ENCODE peak calls at places on chromosomes 6 and 20, in ten cellular contexts. E, A, M, V, B, Z, T, L, N and U are unnamed samples. For H3K36me3, the result is how much of the 10 kb centered on the place peaks cover.

GRCh38 chr6:45709834-45710233 is 305.8 kb downstream of the CLIC5 start:
- DNase-seq in E (no peak), A (no peak), M (no peak), V (no peak), B (no peak), Z (peak), T (no peak), L (no peak), N (no peak), U (no peak)

GRCh38 chr6:149405823-149406765 is 6.0 kb downstream of the SUMO4 start:
- DNase-seq in E (no peak), A (no peak), M (no peak), V (no peak), B (peak), Z (no peak), T (no peak), L (no peak), N (no peak), U (no peak)

GRCh38 chr6:107641500-107641931 is 151.6 kb downstream of the SOBP start:
- DNase-seq in E (no peak), A (peak), M (no peak), V (peak), B (no peak), Z (no peak), T (no peak), L (no peak), N (no peak), U (no peak)

GRCh38 chr6:106116125-106116524 is 30.0 kb downstream of the PRDM1 start:
- DNase-seq in E (no peak), A (no peak), M (no peak), V (peak), B (no peak), Z (no peak), T (no peak), L (no peak), N (peak), U (no peak)

GRCh38 chr6:47908271-47908670 is 126.4 kb downstream of the OPN5 start:
- DNase-seq in E (no peak), A (no peak), M (no peak), V (no peak), B (no peak), Z (no peak), T (no peak), L (no peak), N (no peak), U (no peak)

GRCh38 chr20:58892126-58892931 is 39.8 kb downstream of the GNAS start:
- DNase-seq in E (peak), A (peak), M (peak), V (peak), B (peak), Z (peak), T (peak), L (peak), N (peak), U (peak)

GRCh38 chr6:170178561-170179477 is 112.1 kb downstream of the DLL1 start:
- DNase-seq in E (peak), A (no peak), M (peak), V (peak), B (peak), Z (no peak), T (no peak), L (no peak), N (peak), U (no peak)

GRCh38 chr6:118012944-118013343 is 105.9 kb downstream of the SLC35F1 start:
- DNase-seq in E (no peak), A (no peak), M (no peak), V (no peak), B (no peak), Z (no peak), T (no peak), L (no peak), N (no peak), U (no peak)

GRCh38 chr20:25023316-25023715 is 30.8 kb upstream of the APMAP start:
- DNase-seq in E (peak), A (peak), M (peak), V (no peak), B (no peak), Z (no peak), T (no peak), L (no peak), N (no peak), U (no peak)

GRCh38 chr6:38514399-38514798 is 125.3 kb downstream of the BTBD9 start:
- DNase-seq in E (no peak), A (no peak), M (no peak), V (no peak), B (no peak), Z (no peak), T (no peak), L (no peak), N (no peak), U (no peak)
- H3K36me3 ChIP-seq in E (under half), A (under half), M (under half), V (under half), B (under half), Z (under half), T (under half), L (under half), N (under half), U (under half)

GRCh38 chr20:35015863-35016193 is 60.2 kb downstream of the MYH7B start:
- DNase-seq in E (no peak), A (no peak), M (no peak), V (no peak), B (no peak), Z (no peak), T (no peak), L (no peak), N (no peak), U (no peak)
- H3K36me3 ChIP-seq in E (under half), A (half or more), M (half or more), V (half or more), B (under half), Z (under half), T (under half), L (half or more), N (under half), U (half or more)

GRCh38 chr6:38686270-38687042 is 16.5 kb downstream of the GLO1 start:
- DNase-seq in E (no peak), A (no peak), M (no peak), V (no peak), B (no peak), Z (no peak), T (no peak), L (no peak), N (no peak), U (no peak)

GRCh38 chr6:38684904-38685303 is 18.0 kb downstream of the GLO1 start:
- DNase-seq in E (no peak), A (no peak), M (no peak), V (no peak), B (no peak), Z (no peak), T (no peak), L (no peak), N (no peak), U (no peak)

GRCh38 chr6:38681850-38682249 is 21.1 kb downstream of the GLO1 start:
- DNase-seq in E (no peak), A (no peak), M (no peak), V (no peak), B (no peak), Z (no peak), T (no peak), L (no peak), N (no peak), U (no peak)

GRCh38 chr6:38687043-38687353 is 15.9 kb downstream of the GLO1 start:
- DNase-seq in E (no peak), A (no peak), M (no peak), V (no peak), B (no peak), Z (no peak), T (no peak), L (no peak), N (no peak), U (no peak)

GRCh38 chr6:38684244-38684643 is 18.7 kb downstream of the GLO1 start:
- DNase-seq in E (no peak), A (no peak), M (no peak), V (no peak), B (no peak), Z (no peak), T (no peak), L (no peak), N (no peak), U (no peak)
- H3K36me3 ChIP-seq in E (under half), A (under half), M (half or more), V (under half), B (under half), Z (under half), T (under half), L (half or more), N (under half), U (half or more)

DNA sequence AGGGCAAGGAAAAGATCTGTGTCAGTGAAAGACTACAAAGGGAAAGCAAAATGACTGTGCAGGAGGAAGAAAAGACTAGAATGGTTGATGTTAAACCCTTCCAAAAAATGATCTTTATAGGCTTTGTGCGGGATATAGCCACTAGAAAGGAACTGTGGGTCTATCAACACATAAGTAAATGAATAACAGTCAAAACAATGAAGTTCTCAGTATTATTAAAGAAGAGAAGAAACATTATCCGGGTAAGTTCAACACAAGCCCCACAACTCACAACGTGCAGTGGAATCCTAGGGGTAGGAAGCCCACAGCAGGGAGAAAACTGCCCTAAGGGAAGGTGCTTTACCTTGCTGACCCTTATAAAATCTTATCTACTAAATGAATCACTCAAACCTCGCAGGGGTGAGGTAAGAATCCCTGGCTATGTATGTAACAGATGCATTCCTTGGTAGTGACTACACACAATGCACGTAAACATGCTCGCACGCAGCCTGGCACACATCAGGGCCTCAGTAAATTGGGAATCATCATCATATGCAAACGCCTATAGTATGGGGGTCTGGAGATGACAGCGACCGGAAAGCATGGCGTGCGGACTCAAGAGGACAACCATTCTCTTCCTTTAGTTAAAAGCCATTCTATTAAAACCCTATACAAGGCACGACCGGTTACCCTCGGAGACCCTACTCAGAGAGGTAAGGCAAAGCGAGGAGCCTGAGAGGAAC is 11.3 kb downstream of the TFAP2A start:
- DNase-seq in E (no peak), A (no peak), M (no peak), V (no peak), B (no peak), Z (no peak), T (no peak), L (peak), N (peak), U (no peak)
- H3K36me3 ChIP-seq in E (under half), A (under half), M (under half), V (under half), B (under half), Z (under half), T (under half), L (under half), N (under half), U (under half)

GRCh38 chr6:26105109-26105730 is 18.0 kb downstream of the HFE start:
- DNase-seq in E (no peak), A (no peak), M (no peak), V (no peak), B (no peak), Z (no peak), T (no peak), L (no peak), N (no peak), U (peak)
- H3K36me3 ChIP-seq in E (under half), A (under half), M (under half), V (under half), B (under half), Z (under half), T (under half), L (under half), N (under half), U (under half)

GRCh38 chr20:63214514-63214913 is 1.4 kb downstream of the YTHDF1 start:
- DNase-seq in E (no peak), A (no peak), M (no peak), V (no peak), B (no peak), Z (no peak), T (no peak), L (no peak), N (peak), U (no peak)
- H3K36me3 ChIP-seq in E (under half), A (under half), M (half or more), V (half or more), B (under half), Z (under half), T (half or more), L (half or more), N (under half), U (half or more)

GRCh38 chr6:104413767-104414166 is 446.0 kb downstream of the HACE1 start:
- DNase-seq in E (no peak), A (no peak), M (no peak), V (no peak), B (no peak), Z (no peak), T (no peak), L (peak), N (no peak), U (no peak)

GRCh38 chr6:104418839-104419238 is 440.9 kb downstream of the HACE1 start:
- DNase-seq in E (no peak), A (no peak), M (no peak), V (no peak), B (no peak), Z (no peak), T (no peak), L (no peak), N (no peak), U (no peak)

GRCh38 chr6:104414723-104415122 is 445.0 kb downstream of the HACE1 start:
- DNase-seq in E (no peak), A (no peak), M (no peak), V (no peak), B (no peak), Z (no peak), T (no peak), L (no peak), N (no peak), U (no peak)

GRCh38 chr6:104421650-104422049 is 438.1 kb downstream of the HACE1 start:
- DNase-seq in E (no peak), A (no peak), M (no peak), V (no peak), B (peak), Z (no peak), T (no peak), L (no peak), N (no peak), U (no peak)

DNA sequence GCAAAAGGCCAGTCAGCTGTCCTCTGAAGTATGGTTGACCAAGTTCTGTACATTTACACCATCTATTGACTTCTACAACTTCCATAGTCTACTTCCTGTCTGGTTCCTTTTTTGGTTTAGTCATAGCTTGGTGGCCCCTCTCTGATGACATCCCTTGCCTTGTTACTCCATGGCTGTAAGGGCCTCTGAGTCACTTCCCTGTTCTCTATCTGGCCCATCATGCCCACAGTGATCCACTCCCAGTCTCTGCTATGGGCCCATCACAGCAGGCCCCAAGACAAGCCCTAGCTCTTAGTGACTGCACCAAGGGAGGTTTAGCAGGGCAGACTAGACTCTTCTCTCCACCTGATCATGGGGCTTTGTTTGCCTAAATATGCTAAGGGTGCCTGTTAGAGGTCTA is 441.6 kb downstream of the HACE1 start:
- DNase-seq in E (no peak), A (no peak), M (no peak), V (no peak), B (no peak), Z (no peak), T (no peak), L (no peak), N (no peak), U (no peak)
- H3K36me3 ChIP-seq in E (under half), A (under half), M (under half), V (under half), B (under half), Z (under half), T (under half), L (under half), N (under half), U (under half)

GRCh38 chr6:33492093-33492492 is 37.7 kb downstream of the ZBTB9 start:
- DNase-seq in E (no peak), A (no peak), M (no peak), V (no peak), B (no peak), Z (no peak), T (no peak), L (no peak), N (no peak), U (peak)
- H3K36me3 ChIP-seq in E (under half), A (under half), M (under half), V (under half), B (under half), Z (under half), T (under half), L (under half), N (under half), U (under half)

GRCh38 chr6:111687652-111688051 is 82.0 kb upstream of the TRAF3IP2 start:
- DNase-seq in E (no peak), A (no peak), M (no peak), V (no peak), B (peak), Z (no peak), T (no peak), L (no peak), N (no peak), U (no peak)
- H3K36me3 ChIP-seq in E (under half), A (under half), M (half or more), V (under half), B (under half), Z (under half), T (under half), L (under half), N (under half), U (under half)

GRCh38 chr20:43460172-43460829 is 2.6 kb downstream of the SRSF6 start:
- DNase-seq in E (no peak), A (no peak), M (no peak), V (no peak), B (no peak), Z (no peak), T (no peak), L (no peak), N (no peak), U (no peak)
- H3K36me3 ChIP-seq in E (under half), A (half or more), M (half or more), V (half or more), B (under half), Z (under half), T (half or more), L (half or more), N (under half), U (half or more)